ENCODE peak calls at places on chromosomes 1 and 21, in eight cellular contexts. A is ovary; T is MG63; C is brain microvascular endothelial cell; Z is uterus; R is Peyer's patch; F is CD4-positive, CD25-positive, alpha-beta regulatory T cell; G is PC-3. V is an unnamed sample. For H3K36me3, the result is how much of the 10 kb centered on the place peaks cover.

GRCh38 chr1:86567936-86568335 is 21.1 kb downstream of the CLCA4 start:
- DNase-seq in A (no peak), T (no peak), C (no peak), Z (no peak), R (no peak), F (no peak), G (no peak), V (no peak)

GRCh38 chr1:46520063-46520911 is 30.7 kb downstream of the DMBX1 start:
- DNase-seq in A (no peak), T (peak), C (peak), Z (no peak), R (no peak), F (no peak), G (peak), V (no peak)

GRCh38 chr1:28122183-28122582 is 33.8 kb upstream of the EYA3 start:
- DNase-seq in A (no peak), T (no peak), C (peak), Z (no peak), R (no peak), F (no peak), G (no peak), V (no peak)

GRCh38 chr1:44326821-44327465 is 28.1 kb downstream of the ERI3 start:
- DNase-seq in A (no peak), T (no peak), C (peak), Z (no peak), R (no peak), F (no peak), G (peak), V (no peak)

GRCh38 chr21:43191971-43192370 is 23.2 kb downstream of the CRYAA start:
- DNase-seq in A (no peak), T (no peak), C (no peak), Z (no peak), R (no peak), F (no peak), G (no peak), V (no peak)

GRCh38 chr1:80054129-80054528 is 1047.6 kb upstream of the ADGRL4 start:
- DNase-seq in A (no peak), T (peak), C (peak), Z (no peak), R (no peak), F (no peak), G (peak), V (no peak)

GRCh38 chr21:26659757-26660156 is 86.7 kb upstream of the CYYR1 start:
- DNase-seq in A (no peak), T (no peak), C (no peak), Z (no peak), R (no peak), F (no peak), G (no peak), V (no peak)

GRCh38 chr1:218347316-218347712 is 2.2 kb downstream of the TGFB2 start:
- DNase-seq in A (peak), T (no peak), C (no peak), Z (peak), R (no peak), F (no peak), G (peak), V (peak)

GRCh38 chr1:35215346-35215745 is 22.4 kb upstream of the SFPQ start:
- DNase-seq in A (no peak), T (no peak), C (no peak), Z (no peak), R (no peak), F (no peak), G (no peak), V (no peak)

GRCh38 chr1:22808186-22808845 is 97.7 kb downstream of the EPHB2 start:
- DNase-seq in A (no peak), T (peak), C (peak), Z (no peak), R (no peak), F (no peak), G (peak), V (no peak)

GRCh38 chr21:34890258-34890723 is 158.8 kb downstream of the RUNX1 start:
- DNase-seq in A (no peak), T (no peak), C (no peak), Z (no peak), R (no peak), F (no peak), G (no peak), V (no peak)

GRCh38 chr1:170133663-170134062 is 12.1 kb upstream of the NTMT2 start:
- DNase-seq in A (no peak), T (no peak), C (no peak), Z (no peak), R (no peak), F (no peak), G (no peak), V (no peak)

GRCh38 chr1:21623411-21623961 is 45.7 kb downstream of the RAP1GAP start:
- DNase-seq in A (peak), T (no peak), C (no peak), Z (no peak), R (no peak), F (no peak), G (peak), V (no peak)

GRCh38 chr1:103948526-103948925 is 198.8 kb downstream of the AMY1C start:
- DNase-seq in A (no peak), T (no peak), C (no peak), Z (no peak), R (no peak), F (no peak), G (peak), V (no peak)

DNA sequence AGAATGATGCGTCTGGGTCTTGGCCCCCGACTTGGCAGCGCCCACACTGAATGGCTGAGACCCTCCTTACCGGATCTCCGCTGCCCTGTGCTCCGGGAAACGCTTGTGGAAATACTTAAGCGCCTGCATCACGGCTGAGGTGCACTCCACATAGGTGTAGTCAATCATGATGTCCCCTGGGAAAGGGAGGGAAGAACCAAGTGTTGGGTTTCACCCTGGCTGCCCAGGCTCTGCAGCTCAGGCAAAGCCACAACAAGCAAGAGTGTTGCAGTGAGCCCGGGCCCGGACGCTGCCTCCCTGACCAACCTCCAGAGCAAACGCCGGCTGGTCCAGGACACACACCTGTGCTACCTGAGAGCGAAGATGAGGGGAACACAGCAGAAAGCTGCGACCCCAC is 21.5 kb upstream of the SPATC1L start:
- DNase-seq in A (no peak), T (no peak), C (no peak), Z (no peak), R (no peak), F (no peak), G (no peak), V (peak)
- H3K36me3 ChIP-seq in A (under half), T (under half), C (half or more), Z (under half), R (under half), F (under half), G (under half), V (under half)

GRCh38 chr21:40047993-40048730 is 180.9 kb downstream of the PCP4 start:
- DNase-seq in A (no peak), T (peak), C (no peak), Z (no peak), R (no peak), F (no peak), G (no peak), V (peak)

GRCh38 chr21:40043423-40043822 is 176.2 kb downstream of the PCP4 start:
- DNase-seq in A (no peak), T (no peak), C (no peak), Z (no peak), R (no peak), F (no peak), G (no peak), V (no peak)

GRCh38 chr21:40041446-40041845 is 174.2 kb downstream of the PCP4 start:
- DNase-seq in A (no peak), T (no peak), C (no peak), Z (no peak), R (no peak), F (no peak), G (no peak), V (no peak)

GRCh38 chr21:40047211-40047610 is 180.0 kb downstream of the PCP4 start:
- DNase-seq in A (no peak), T (no peak), C (no peak), Z (no peak), R (no peak), F (no peak), G (no peak), V (no peak)

GRCh38 chr21:40043866-40044265 is 176.6 kb downstream of the PCP4 start:
- DNase-seq in A (no peak), T (no peak), C (no peak), Z (no peak), R (no peak), F (no peak), G (no peak), V (no peak)
- H3K36me3 ChIP-seq in A (under half), T (under half), C (under half), Z (under half), R (under half), F (under half), G (under half), V (under half)

GRCh38 chr1:182658055-182658454 is 26.3 kb downstream of the RGS8 start:
- DNase-seq in A (no peak), T (no peak), C (no peak), Z (no peak), R (no peak), F (no peak), G (no peak), V (no peak)

GRCh38 chr1:182657026-182657425 is 27.4 kb downstream of the RGS8 start:
- DNase-seq in A (no peak), T (no peak), C (no peak), Z (no peak), R (no peak), F (no peak), G (no peak), V (no peak)

GRCh38 chr1:182649041-182649440 is 35.3 kb downstream of the RGS8 start:
- DNase-seq in A (no peak), T (no peak), C (no peak), Z (no peak), R (no peak), F (no peak), G (no peak), V (no peak)

GRCh38 chr1:182650678-182651669 is 33.4 kb downstream of the RGS8 start:
- DNase-seq in A (no peak), T (no peak), C (no peak), Z (no peak), R (no peak), F (no peak), G (no peak), V (no peak)

GRCh38 chr1:182652933-182653332 is 31.5 kb downstream of the RGS8 start:
- DNase-seq in A (no peak), T (no peak), C (no peak), Z (no peak), R (no peak), F (no peak), G (no peak), V (no peak)
- H3K36me3 ChIP-seq in A (under half), T (under half), C (under half), Z (under half), R (under half), F (under half), G (under half), V (under half)

DNA sequence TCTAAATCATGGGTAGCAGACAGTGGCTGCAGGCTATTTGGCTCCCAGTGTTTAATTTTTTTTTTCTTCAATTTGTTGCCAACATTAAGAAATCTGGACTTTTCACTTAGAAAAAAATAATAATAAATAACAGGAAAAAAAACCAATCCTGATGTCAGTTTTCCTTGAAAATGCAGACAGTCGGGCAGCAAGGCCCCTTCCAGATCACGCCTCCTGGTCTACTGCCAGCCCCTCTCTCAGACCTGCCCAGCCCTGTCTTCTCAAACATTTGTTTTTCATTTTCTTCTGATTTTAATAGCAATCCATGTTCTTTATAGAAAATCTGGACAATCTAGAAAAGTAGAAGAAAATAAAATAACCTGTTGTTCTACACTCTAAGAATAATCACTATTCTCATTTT is 15.5 kb downstream of the IFNGR2 start:
- DNase-seq in A (peak), T (peak), C (no peak), Z (peak), R (no peak), F (no peak), G (no peak), V (peak)
- H3K36me3 ChIP-seq in A (under half), T (half or more), C (half or more), Z (under half), R (under half), F (under half), G (under half), V (under half)